ENCODE peak calls at places on chromosomes 1 and 21, in six cellular contexts. A is activated CD8-positive, alpha-beta T cell treated with anti-CD3 and anti-CD28 coated beads for 36 hours; O is heart left ventricle; V is retina; S is NCI-H1092; M is HFFc6. U is an unnamed sample.

GRCh38 chr1:235835226-235835625 is 31.5 kb downstream of the LYST start:
- DNase-seq in A (no peak), O (peak; percentile 34), V (no peak), S (no peak), M (no peak), U (no peak)

GRCh38 chr1:158146165-158146564 is 34.5 kb upstream of the CD1D start:
- DNase-seq in A (no peak), O (no peak), V (no peak), S (no peak), M (peak; percentile 17), U (peak; percentile 55)

GRCh38 chr1:178612261-178612660 is 99.4 kb downstream of the TEX35 start:
- DNase-seq in A (no peak), O (no peak), V (no peak), S (no peak), M (peak; percentile 51), U (peak; percentile 28)

GRCh38 chr1:159853417-159853816 is 9.0 kb downstream of the VSIG8 start:
- DNase-seq in A (no peak), O (no peak), V (peak; percentile 11), S (no peak), M (peak; percentile 59), U (peak; percentile 20)

GRCh38 chr1:234256359-234256758 is 116.9 kb upstream of the COA6 start:
- DNase-seq in A (peak; percentile 11), O (no peak), V (no peak), S (no peak), M (peak; percentile 1), U (peak; percentile 1)

GRCh38 chr1:86765674-86766073 is 61.3 kb downstream of the SH3GLB1 start:
- DNase-seq in A (no peak), O (no peak), V (no peak), S (no peak), M (no peak), U (no peak)

GRCh38 chr1:181818459-181818858 is 243.1 kb downstream of the ZNF648 start:
- DNase-seq in A (no peak), O (no peak), V (no peak), S (no peak), M (no peak), U (no peak)

GRCh38 chr1:26220199-26220912 is 13.6 kb upstream of the CEP85 start:
- DNase-seq in A (no peak), O (no peak), V (no peak), S (no peak), M (no peak), U (no peak)

GRCh38 chr1:155305881-155306391 is 2.7 kb upstream of the FDPS start:
- DNase-seq in A (no peak), O (no peak), V (no peak), S (no peak), M (no peak), U (no peak)

GRCh38 chr1:99595041-99595440 is 50.9 kb upstream of the PALMD start:
- DNase-seq in A (no peak), O (no peak), V (no peak), S (no peak), M (no peak), U (no peak)

GRCh38 chr1:155018617-155019348 is 14.8 kb downstream of the DCST2 start:
- DNase-seq in A (no peak), O (no peak), V (no peak), S (no peak), M (no peak), U (no peak)

GRCh38 chr1:241557551-241558193 is 25.5 kb downstream of the KMO start:
- DNase-seq in A (no peak), O (no peak), V (no peak), S (no peak), M (no peak), U (no peak)

GRCh38 chr1:72100766-72101165 is 181.6 kb downstream of the NEGR1 start:
- DNase-seq in A (no peak), O (no peak), V (no peak), S (no peak), M (no peak), U (no peak)

GRCh38 chr21:41246808-41247207 is 69.8 kb upstream of the FAM3B start:
- DNase-seq in A (no peak), O (no peak), V (no peak), S (no peak), M (no peak), U (no peak)

GRCh38 chr1:162856260-162856659 is 4.7 kb downstream of the CCDC190 start:
- DNase-seq in A (no peak), O (no peak), V (no peak), S (no peak), M (peak; percentile 94), U (peak; percentile 96)

GRCh38 chr21:40490408-40490807 is 356.6 kb downstream of the DSCAM start:
- DNase-seq in A (no peak), O (no peak), V (no peak), S (no peak), M (no peak), U (no peak)

GRCh38 chr1:230222678-230223077 is 155.6 kb downstream of the GALNT2 start:
- DNase-seq in A (no peak), O (no peak), V (no peak), S (no peak), M (peak; percentile 7), U (no peak)

GRCh38 chr1:13513885-13514546 is at the start of gene LRRC38:
- DNase-seq in A (peak; percentile 33), O (peak; percentile 40), V (no peak), S (no peak), M (no peak), U (no peak)

GRCh38 chr1:157040802-157041201 is 4.7 kb downstream of the ARHGEF11 start:
- DNase-seq in A (no peak), O (no peak), V (no peak), S (no peak), M (peak; percentile 49), U (peak; percentile 63)

GRCh38 chr21:28537371-28538079 is 455.2 kb downstream of the LTN1 start:
- DNase-seq in A (no peak), O (no peak), V (no peak), S (no peak), M (peak; percentile 96), U (peak; percentile 53)

GRCh38 chr1:12052008-12052573 is 11.0 kb upstream of the TNFRSF8 start:
- DNase-seq in A (peak; percentile 62), O (peak; percentile 66), V (no peak), S (no peak), M (peak; percentile 81), U (peak; percentile 73)

GRCh38 chr21:44801468-44802395 is at the start of gene UBE2G2:
- DNase-seq in A (peak; percentile 84), O (peak; percentile 88), V (peak; percentile 94), S (peak; percentile 83), M (peak; percentile 60), U (peak; percentile 44)

GRCh38 chr1:65581120-65581519 is 160.7 kb downstream of the LEPR start:
- DNase-seq in A (no peak), O (no peak), V (no peak), S (no peak), M (peak; percentile 15), U (no peak)

GRCh38 chr1:8910914-8911313 is 32.4 kb upstream of the ENO1 start:
- DNase-seq in A (no peak), O (no peak), V (no peak), S (no peak), M (no peak), U (no peak)

GRCh38 chr21:36347278-36347961 is 27.4 kb downstream of the MORC3 start:
- DNase-seq in A (no peak), O (no peak), V (no peak), S (no peak), M (peak; percentile 11), U (peak; percentile 9)

GRCh38 chr1:8155528-8156186 is 129.5 kb upstream of the ERRFI1 start:
- DNase-seq in A (no peak), O (no peak), V (no peak), S (no peak), M (no peak), U (no peak)

GRCh38 chr1:88133991-88134390 is 550.1 kb upstream of the PKN2 start:
- DNase-seq in A (no peak), O (no peak), V (no peak), S (no peak), M (no peak), U (no peak)

GRCh38 chr21:19767546-19767945 is 1230.7 kb upstream of the NCAM2 start:
- DNase-seq in A (no peak), O (no peak), V (no peak), S (no peak), M (no peak), U (no peak)

GRCh38 chr1:18481190-18481920 is 625 bp downstream of the KLHDC7A start:
- DNase-seq in A (no peak), O (no peak), V (peak; percentile 61), S (peak; percentile 62), M (no peak), U (no peak)

GRCh38 chr1:5704785-5705514 is 287.3 kb downstream of the NPHP4 start:
- DNase-seq in A (no peak), O (no peak), V (no peak), S (no peak), M (no peak), U (no peak)

GRCh38 chr1:47941609-47942237 is 55.5 kb downstream of the TRABD2B start:
- DNase-seq in A (no peak), O (no peak), V (no peak), S (no peak), M (no peak), U (no peak)

GRCh38 chr1:177703888-177704446 is 265.9 kb downstream of the SEC16B start:
- DNase-seq in A (no peak), O (no peak), V (no peak), S (no peak), M (no peak), U (no peak)

GRCh38 chr1:172662464-172663109 is 3.7 kb downstream of the FASLG start:
- DNase-seq in A (peak; percentile 96), O (peak; percentile 32), V (no peak), S (no peak), M (peak; percentile 67), U (peak; percentile 81)

GRCh38 chr1:162016616-162017015 is 7.1 kb downstream of the OLFML2B start:
- DNase-seq in A (no peak), O (no peak), V (no peak), S (no peak), M (no peak), U (no peak)

GRCh38 chr1:2024887-2025286 is 5.7 kb downstream of the GABRD start:
- DNase-seq in A (no peak), O (no peak), V (no peak), S (no peak), M (no peak), U (no peak)

GRCh38 chr1:22137006-22137720 is 5.7 kb downstream of the WNT4 start:
- DNase-seq in A (no peak), O (no peak), V (no peak), S (no peak), M (no peak), U (no peak)